ENCODE peak calls at places on chromosome 12, in eight cellular contexts. Y is endodermal cell; D is CD4-positive, CD25-positive, alpha-beta regulatory T cell; X is left ventricle myocardium inferior; U is hepatocyte; W is HCT116; M is ovary; Q is fibroblast of lung. H is an unnamed sample.
A peak's percentile ranks its signal among the peaks of the same experiment; 100 is the strongest.

GRCh38 chr12:52148541-52149181 is 43.2 kb downstream of the KRT80 start:
- DNase-seq in Y (peak; percentile 85), D (no peak), X (no peak), U (peak; percentile 62), W (peak; percentile 91), M (peak; percentile 43), Q (no peak), H (no peak)

GRCh38 chr12:2291182-2291832 is 238.5 kb downstream of the CACNA1C start:
- DNase-seq in Y (peak; percentile 92), D (peak; percentile 24), X (no peak), U (peak; percentile 51), W (peak; percentile 52), M (no peak), Q (peak; percentile 41), H (peak; percentile 49)

GRCh38 chr12:89951050-89951693 is 242.5 kb upstream of the ATP2B1 start:
- DNase-seq in Y (no peak), D (peak; percentile 10), X (no peak), U (peak; percentile 78), W (no peak), M (no peak), Q (peak; percentile 30), H (peak; percentile 36)

GRCh38 chr12:57724003-57724935 is 14.3 kb downstream of the AGAP2 start:
- DNase-seq in Y (peak; percentile 44), D (no peak), X (no peak), U (peak; percentile 1), W (no peak), M (no peak), Q (no peak), H (no peak)

GRCh38 chr12:64293654-64294364 is 71.7 kb upstream of the KICS2 start:
- DNase-seq in Y (no peak), D (no peak), X (no peak), U (no peak), W (no peak), M (no peak), Q (no peak), H (no peak)

GRCh38 chr12:45388545-45388944 is 172.7 kb downstream of the ANO6 start:
- DNase-seq in Y (peak; percentile 75), D (no peak), X (no peak), U (peak; percentile 40), W (peak; percentile 6), M (no peak), Q (peak; percentile 75), H (peak; percentile 70)

GRCh38 chr12:109777544-109777943 is 55.7 kb downstream of the TRPV4 start:
- DNase-seq in Y (peak; percentile 79), D (peak; percentile 38), X (no peak), U (no peak), W (no peak), M (no peak), Q (peak; percentile 9), H (peak; percentile 24)

GRCh38 chr12:12689672-12690287 is 6.2 kb downstream of the GPR19 start:
- DNase-seq in Y (no peak), D (no peak), X (no peak), U (no peak), W (no peak), M (no peak), Q (no peak), H (no peak)

GRCh38 chr12:56256326-56256960 is 1.7 kb downstream of the ANKRD52 start:
- DNase-seq in Y (peak; percentile 81), D (no peak), X (no peak), U (no peak), W (no peak), M (no peak), Q (no peak), H (peak; percentile 59)

GRCh38 chr12:3046441-3047200 is 30.6 kb upstream of the TSPAN9 start:
- DNase-seq in Y (no peak), D (no peak), X (peak; percentile 78), U (no peak), W (no peak), M (no peak), Q (peak; percentile 62), H (no peak)

GRCh38 chr12:56803750-56804149 is 40.6 kb downstream of the HSD17B6 start:
- DNase-seq in Y (no peak), D (no peak), X (peak; percentile 26), U (no peak), W (no peak), M (no peak), Q (no peak), H (no peak)

GRCh38 chr12:21476949-21477348 is 24.5 kb downstream of the RECQL start:
- DNase-seq in Y (no peak), D (no peak), X (no peak), U (no peak), W (no peak), M (no peak), Q (peak; percentile 45), H (peak; percentile 54)

GRCh38 chr12:19893514-19893913 is 454.2 kb downstream of the AEBP2 start:
- DNase-seq in Y (no peak), D (no peak), X (no peak), U (peak; percentile 35), W (peak; percentile 8), M (no peak), Q (peak; percentile 51), H (peak; percentile 42)

GRCh38 chr12:34297126-34297789 is 275.0 kb downstream of the ALG10 start:
- DNase-seq in Y (no peak), D (no peak), X (no peak), U (no peak), W (no peak), M (no peak), Q (no peak), H (no peak)
- H3K9me3 ChIP-seq in Y (peaks cover 67% of the 10 kb centered on the region), D (no peaks in the 10 kb centered on the region), X (peaks cover 15% of the 10 kb centered on the region), U (no peaks in the 10 kb centered on the region), W (no peaks in the 10 kb centered on the region), M (no peaks in the 10 kb centered on the region), Q (no peaks in the 10 kb centered on the region), H (no peaks in the 10 kb centered on the region)

DNA sequence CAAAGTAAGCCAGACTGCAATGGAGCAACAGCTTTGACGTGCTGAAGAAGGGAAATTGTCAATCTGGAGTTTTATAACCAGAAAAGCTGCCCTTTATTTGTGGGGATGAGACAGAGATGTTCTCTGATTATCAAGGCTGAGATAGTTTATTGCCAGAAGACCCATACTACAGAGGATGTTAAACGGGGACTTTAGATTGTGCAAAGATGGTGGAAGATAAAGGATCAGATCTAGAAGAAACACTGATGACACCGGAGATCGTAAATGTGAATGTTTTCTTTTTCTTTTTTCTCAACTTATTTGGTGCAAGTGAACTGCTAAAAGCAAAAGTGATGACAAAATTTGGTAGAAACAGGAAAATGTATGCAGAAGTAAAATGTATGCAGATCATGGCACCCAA is 178.3 kb upstream of the PLEKHG7 start:
- DNase-seq in Y (no peak), D (no peak), X (no peak), U (no peak), W (no peak), M (no peak), Q (no peak), H (no peak)
- H3K9me3 ChIP-seq in Y (no peaks in the 10 kb centered on the region), D (no peaks in the 10 kb centered on the region), X (no peaks in the 10 kb centered on the region), U (no peaks in the 10 kb centered on the region), W (no peaks in the 10 kb centered on the region), M (no peaks in the 10 kb centered on the region), Q (no peaks in the 10 kb centered on the region), H (no peaks in the 10 kb centered on the region)

DNA sequence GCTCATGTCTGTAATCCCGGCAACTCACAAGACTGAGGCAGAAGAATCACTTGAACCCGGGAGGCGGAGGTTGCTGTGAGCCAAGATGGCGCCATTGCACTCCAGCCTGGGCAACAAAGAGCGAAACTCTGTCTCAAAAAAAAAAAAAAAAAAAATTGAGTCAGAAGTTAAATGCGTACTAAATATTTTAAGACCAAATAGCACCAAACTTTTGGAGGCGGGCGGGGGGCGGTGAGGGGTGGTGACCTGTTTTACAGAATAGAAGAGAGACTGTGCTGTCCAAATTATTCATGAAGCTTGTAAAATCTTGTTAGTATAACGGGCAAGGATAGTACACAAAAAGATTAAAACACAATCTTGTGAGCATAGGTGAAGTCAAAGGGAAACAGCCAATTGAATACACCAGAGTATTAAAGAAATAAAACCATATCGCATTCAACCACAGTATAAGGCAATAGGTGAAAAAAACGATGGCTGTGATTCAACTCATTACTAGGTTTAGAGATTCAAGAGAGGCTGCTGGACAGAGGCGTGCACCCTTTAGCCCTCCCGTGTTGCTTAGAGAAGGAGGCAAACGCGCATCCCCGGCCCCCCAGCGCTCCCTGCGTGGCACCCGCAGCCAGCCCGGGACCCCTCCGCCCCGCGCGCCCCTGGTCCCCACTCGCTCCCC is 571 bp downstream of the ZNF891 start:
- DNase-seq in Y (peak; percentile 52), D (no peak), X (no peak), U (no peak), W (no peak), M (peak; percentile 24), Q (peak; percentile 36), H (no peak)
- H3K9me3 ChIP-seq in Y (peaks cover 77% of the 10 kb centered on the region), D (peaks cover 45% of the 10 kb centered on the region), X (peaks cover 68% of the 10 kb centered on the region), U (peaks cover 38% of the 10 kb centered on the region), W (peaks cover 11% of the 10 kb centered on the region), M (peaks cover 41% of the 10 kb centered on the region), Q (no peaks in the 10 kb centered on the region), H (peaks cover 51% of the 10 kb centered on the region)

GRCh38 chr12:34294671-34295365 is 272.5 kb downstream of the ALG10 start:
- DNase-seq in Y (no peak), D (no peak), X (peak; percentile 2), U (no peak), W (no peak), M (no peak), Q (no peak), H (no peak)
- H3K9me3 ChIP-seq in Y (peaks cover 45% of the 10 kb centered on the region), D (no peaks in the 10 kb centered on the region), X (peaks cover 8% of the 10 kb centered on the region), U (no peaks in the 10 kb centered on the region), W (no peaks in the 10 kb centered on the region), M (no peaks in the 10 kb centered on the region), Q (no peaks in the 10 kb centered on the region), H (no peaks in the 10 kb centered on the region)